ENCODE peak calls at places on chromosomes 5 and 9, in eight cellular contexts. L, D, N, K, V, J, A and T are unnamed samples.

GRCh38 chr9:136326777-136327312 is 494 bp upstream of the GPSM1 start:
- DNase-seq in L (no peak), D (no peak), N (no peak), K (no peak), V (no peak), J (no peak), A (no peak), T (no peak)

GRCh38 chr5:158832096-158832495 is 267.6 kb downstream of the EBF1 start:
- DNase-seq in L (no peak), D (no peak), N (no peak), K (no peak), V (no peak), J (no peak), A (no peak), T (no peak)

GRCh38 chr5:154470172-154470571 is 7.9 kb downstream of the HAND1 start:
- DNase-seq in L (no peak), D (no peak), N (no peak), K (no peak), V (no peak), J (no peak), A (no peak), T (no peak)

GRCh38 chr5:149240354-149240998 is 31.2 kb upstream of the AFAP1L1 start:
- DNase-seq in L (no peak), D (peak), N (no peak), K (no peak), V (peak), J (no peak), A (no peak), T (peak)

GRCh38 chr5:132526290-132526973 is 16.9 kb downstream of the IL5 start:
- DNase-seq in L (peak), D (peak), N (no peak), K (peak), V (peak), J (no peak), A (peak), T (peak)

GRCh38 chr5:96487859-96488258 is 54.8 kb upstream of the PCSK1 start:
- DNase-seq in L (no peak), D (no peak), N (no peak), K (no peak), V (no peak), J (no peak), A (no peak), T (no peak)

GRCh38 chr5:10130881-10131280 is 118.8 kb downstream of the ATPSCKMT start:
- DNase-seq in L (no peak), D (no peak), N (no peak), K (no peak), V (no peak), J (no peak), A (no peak), T (no peak)

GRCh38 chr5:54538156-54538555 is 20.6 kb downstream of the SNX18 start:
- DNase-seq in L (no peak), D (no peak), N (no peak), K (no peak), V (no peak), J (no peak), A (no peak), T (no peak)

GRCh38 chr5:157370967-157371366 is 89.0 kb upstream of the NIPAL4 start:
- DNase-seq in L (no peak), D (no peak), N (no peak), K (no peak), V (no peak), J (no peak), A (no peak), T (no peak)

GRCh38 chr5:145499483-145499882 is 335.7 kb downstream of the PRELID2 start:
- DNase-seq in L (no peak), D (no peak), N (no peak), K (no peak), V (no peak), J (no peak), A (no peak), T (no peak)

GRCh38 chr9:104961701-104962359 is 33.9 kb upstream of the ABCA1 start:
- DNase-seq in L (no peak), D (no peak), N (no peak), K (no peak), V (no peak), J (no peak), A (no peak), T (no peak)

GRCh38 chr5:172568308-172568923 is 72.6 kb upstream of the NEURL1B start:
- DNase-seq in L (no peak), D (no peak), N (no peak), K (no peak), V (no peak), J (no peak), A (no peak), T (no peak)

GRCh38 chr5:36055984-36056383 is 10.7 kb downstream of the UGT3A2 start:
- DNase-seq in L (no peak), D (no peak), N (no peak), K (no peak), V (no peak), J (no peak), A (no peak), T (no peak)

GRCh38 chr9:93610206-93610605 is 33.8 kb downstream of the PHF2 start:
- DNase-seq in L (no peak), D (no peak), N (no peak), K (no peak), V (no peak), J (no peak), A (no peak), T (no peak)

GRCh38 chr5:77155179-77155839 is 55.2 kb upstream of the PDE8B start:
- DNase-seq in L (no peak), D (peak), N (no peak), K (no peak), V (no peak), J (no peak), A (no peak), T (no peak)

GRCh38 chr5:173242079-173242478 is 7.1 kb upstream of the NKX2-5 start:
- DNase-seq in L (no peak), D (no peak), N (no peak), K (no peak), V (no peak), J (no peak), A (no peak), T (no peak)

GRCh38 chr5:81363093-81363886 is 30.6 kb downstream of the ACOT12 start:
- DNase-seq in L (no peak), D (no peak), N (no peak), K (no peak), V (no peak), J (no peak), A (no peak), T (no peak)

GRCh38 chr5:98031926-98032325 is 741.5 kb upstream of the RGMB start:
- DNase-seq in L (no peak), D (no peak), N (no peak), K (no peak), V (no peak), J (no peak), A (no peak), T (no peak)

GRCh38 chr5:109329296-109330252 is 80.2 kb downstream of the PJA2 start:
- DNase-seq in L (no peak), D (no peak), N (no peak), K (no peak), V (no peak), J (no peak), A (no peak), T (no peak)

GRCh38 chr5:57438162-57438561 is 44.4 kb downstream of the ACTBL2 start:
- DNase-seq in L (no peak), D (no peak), N (no peak), K (no peak), V (no peak), J (no peak), A (no peak), T (no peak)

GRCh38 chr5:132498152-132498551 is 7.6 kb upstream of the IRF1 start:
- DNase-seq in L (no peak), D (no peak), N (no peak), K (no peak), V (peak), J (peak), A (no peak), T (no peak)

GRCh38 chr9:97307091-97307490 is 368 bp upstream of the CCDC180 start:
- DNase-seq in L (peak), D (peak), N (no peak), K (peak), V (no peak), J (peak), A (no peak), T (no peak)